ENCODE peak calls at places on chromosome 7, in five cellular contexts. J is body of pancreas, M is right lobe of liver, G is prostate gland, K is tibial nerve. X is an unnamed sample.

GRCh38 chr7:130667593-130668257 is 823 bp downstream of the COPG2 start:
- DNase-seq in J (no peak), M (no peak), G (peak), K (peak), X (no peak)

GRCh38 chr7:46448478-46448877 is 527.4 kb upstream of the IGFBP3 start:
- DNase-seq in J (no peak), M (no peak), G (no peak), K (no peak), X (no peak)

GRCh38 chr7:114931656-114932011 is 9.7 kb downstream of the MDFIC start:
- DNase-seq in J (no peak), M (no peak), G (no peak), K (no peak), X (no peak)

GRCh38 chr7:67947651-67948050 is 951.0 kb downstream of the TYW1 start:
- DNase-seq in J (no peak), M (no peak), G (no peak), K (no peak), X (no peak)

GRCh38 chr7:135673360-135673706 is 11.0 kb downstream of the STMP1 start:
- DNase-seq in J (no peak), M (no peak), G (no peak), K (no peak), X (no peak)

GRCh38 chr7:157762824-157763223 is 426.0 kb downstream of the DNAJB6 start:
- DNase-seq in J (no peak), M (peak), G (no peak), K (no peak), X (peak)

GRCh38 chr7:158027646-158028045 is 560.0 kb downstream of the PTPRN2 start:
- DNase-seq in J (no peak), M (no peak), G (no peak), K (no peak), X (no peak)

GRCh38 chr7:2539031-2540028 is 16.0 kb downstream of the BRAT1 start:
- DNase-seq in J (no peak), M (no peak), G (no peak), K (no peak), X (peak)

GRCh38 chr7:150370612-150371071 is 2.0 kb downstream of the REPIN1 start:
- DNase-seq in J (no peak), M (no peak), G (no peak), K (no peak), X (no peak)

GRCh38 chr7:136869006-136869961 is 832 bp downstream of the CHRM2 start:
- DNase-seq in J (no peak), M (peak), G (no peak), K (no peak), X (peak)

GRCh38 chr7:34747842-34748241 is 89.8 kb downstream of the NPSR1 start:
- DNase-seq in J (peak), M (no peak), G (peak), K (no peak), X (no peak)

GRCh38 chr7:42253316-42253715 is 16.3 kb upstream of the GLI3 start:
- DNase-seq in J (no peak), M (no peak), G (no peak), K (no peak), X (no peak)

GRCh38 chr7:129665013-129665401 is 53.5 kb downstream of the NRF1 start:
- DNase-seq in J (peak), M (no peak), G (no peak), K (no peak), X (peak)

GRCh38 chr7:34060548-34060947 is 155.2 kb downstream of the BMPER start:
- DNase-seq in J (no peak), M (no peak), G (no peak), K (no peak), X (no peak)

GRCh38 chr7:110803602-110804143 is 287.3 kb upstream of the LRRN3 start:
- DNase-seq in J (no peak), M (no peak), G (no peak), K (no peak), X (no peak)

GRCh38 chr7:106346678-106347217 is 62.0 kb upstream of the NAMPT start:
- DNase-seq in J (no peak), M (no peak), G (no peak), K (no peak), X (no peak)

GRCh38 chr7:47635091-47636090 is 53.5 kb upstream of the TNS3 start:
- DNase-seq in J (peak), M (peak), G (peak), K (no peak), X (no peak)

GRCh38 chr7:133320887-133321286 is 68.0 kb downstream of the EXOC4 start:
- DNase-seq in J (no peak), M (no peak), G (no peak), K (no peak), X (no peak)

GRCh38 chr7:98163269-98163668 is 48.0 kb upstream of the BHLHA15 start:
- DNase-seq in J (no peak), M (no peak), G (no peak), K (no peak), X (no peak)

GRCh38 chr7:74655324-74655723 is 2.2 kb upstream of the GTF2I start:
- DNase-seq in J (no peak), M (no peak), G (no peak), K (no peak), X (no peak)

GRCh38 chr7:157693071-157693520 is 356.3 kb downstream of the DNAJB6 start:
- DNase-seq in J (no peak), M (no peak), G (no peak), K (no peak), X (no peak)

GRCh38 chr7:57203161-57203791 is 71.0 kb upstream of the ZNF479 start:
- DNase-seq in J (peak), M (peak), G (no peak), K (no peak), X (no peak)

GRCh38 chr7:74061840-74062539 is 21.6 kb upstream of the LIMK1 start:
- DNase-seq in J (peak), M (peak), G (peak), K (peak), X (peak)

GRCh38 chr7:12623885-12624498 is 53.5 kb downstream of the SCIN start:
- DNase-seq in J (no peak), M (no peak), G (no peak), K (no peak), X (no peak)

GRCh38 chr7:139181404-139181803 is 49.6 kb upstream of the UBN2 start:
- DNase-seq in J (no peak), M (no peak), G (no peak), K (no peak), X (no peak)

GRCh38 chr7:76338298-76339084 is 20.3 kb downstream of the YWHAG start:
- DNase-seq in J (no peak), M (no peak), G (no peak), K (no peak), X (no peak)

GRCh38 chr7:92603089-92603445 is 12.9 kb upstream of the FAM133B start:
- DNase-seq in J (no peak), M (no peak), G (no peak), K (no peak), X (no peak)

GRCh38 chr7:133293390-133294110 is 40.7 kb downstream of the EXOC4 start:
- DNase-seq in J (no peak), M (no peak), G (no peak), K (no peak), X (no peak)

GRCh38 chr7:80244206-80244956 is 109.8 kb downstream of the GNAI1 start:
- DNase-seq in J (no peak), M (no peak), G (no peak), K (no peak), X (peak)

GRCh38 chr7:37016073-37016878 is 292.0 kb upstream of the AOAH start:
- DNase-seq in J (no peak), M (no peak), G (no peak), K (no peak), X (no peak)

GRCh38 chr7:99004781-99005500 is 126.6 kb downstream of the TRRAP start:
- DNase-seq in J (no peak), M (no peak), G (no peak), K (no peak), X (no peak)

GRCh38 chr7:64946772-64947171 is 43.7 kb downstream of the ZNF273 start:
- DNase-seq in J (peak), M (no peak), G (no peak), K (no peak), X (no peak)

GRCh38 chr7:95209276-95209675 is 115.1 kb downstream of the PON1 start:
- DNase-seq in J (no peak), M (no peak), G (no peak), K (no peak), X (no peak)

GRCh38 chr7:46220066-46220630 is 299.1 kb upstream of the IGFBP3 start:
- DNase-seq in J (no peak), M (no peak), G (no peak), K (no peak), X (no peak)

GRCh38 chr7:603152-603941 is 83.7 kb upstream of the PDGFA start:
- DNase-seq in J (no peak), M (peak), G (no peak), K (no peak), X (no peak)

GRCh38 chr7:74051193-74051592 is 23.2 kb downstream of the ELN start:
- DNase-seq in J (no peak), M (peak), G (no peak), K (no peak), X (no peak)

GRCh38 chr7:12032146-12032545 is 178.9 kb upstream of the TMEM106B start:
- DNase-seq in J (no peak), M (no peak), G (no peak), K (no peak), X (no peak)

GRCh38 chr7:153943428-153944370 is 108.5 kb upstream of the DPP6 start:
- DNase-seq in J (no peak), M (no peak), G (no peak), K (no peak), X (no peak)

GRCh38 chr7:61576-62360 is 130.6 kb upstream of the FAM20C start:
- DNase-seq in J (peak), M (peak), G (no peak), K (no peak), X (no peak)

GRCh38 chr7:101857358-101857794 is 40.0 kb downstream of the CUX1 start:
- DNase-seq in J (no peak), M (no peak), G (no peak), K (no peak), X (no peak)

GRCh38 chr7:101856488-101857357 is 39.3 kb downstream of the CUX1 start:
- DNase-seq in J (peak), M (peak), G (peak), K (peak), X (peak)

GRCh38 chr7:101854084-101854865 is 36.8 kb downstream of the CUX1 start:
- DNase-seq in J (no peak), M (no peak), G (no peak), K (no peak), X (no peak)

GRCh38 chr7:101858437-101859385 is 41.3 kb downstream of the CUX1 start:
- DNase-seq in J (peak), M (no peak), G (no peak), K (no peak), X (no peak)

DNA sequence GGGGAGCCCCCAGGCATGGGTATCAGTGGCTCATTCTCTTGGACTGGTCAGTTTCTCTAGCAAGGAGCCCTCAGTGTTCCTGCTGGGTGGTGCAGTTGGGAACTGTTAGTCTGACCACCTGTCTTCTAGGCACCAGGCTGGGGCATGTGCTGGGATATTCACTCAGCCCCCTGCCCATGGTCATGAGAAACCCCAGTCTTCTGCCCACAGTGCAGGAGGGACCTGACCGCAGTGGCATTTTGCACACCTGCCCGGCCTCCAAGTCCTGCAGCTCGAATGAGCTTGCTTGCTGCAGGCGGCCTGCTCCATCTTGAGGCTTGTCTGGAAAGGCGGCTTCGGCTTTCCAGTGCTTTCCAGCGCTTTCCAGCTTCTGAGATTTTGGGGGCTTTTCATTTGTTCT is 36.3 kb downstream of the CUX1 start:
- DNase-seq in J (no peak), M (no peak), G (no peak), K (no peak), X (peak)
- H3K4me3 ChIP-seq in J (no peak), M (no peak), G (no peak), K (no peak), X (no peak)

GRCh38 chr7:4076701-4077294 is 605.3 kb upstream of the FOXK1 start:
- DNase-seq in J (no peak), M (no peak), G (no peak), K (no peak), X (no peak)
- TF ChIP-seq POLR2A in J (no peak), M (no peak), G (no peak), K (no peak), X (no peak)

GRCh38 chr7:107693396-107693795 is 32.8 kb downstream of the SLC26A4 start:
- DNase-seq in J (no peak), M (no peak), G (peak), K (no peak), X (no peak)
- TF ChIP-seq CTCF in J (no peak), M (no peak), G (no peak), K (no peak), X (no peak)

GRCh38 chr7:50625360-50625759 is 60.2 kb upstream of the DDC start:
- DNase-seq in J (no peak), M (no peak), G (no peak), K (no peak), X (peak)
- H3K4me3 ChIP-seq in J (no peak), M (no peak), G (no peak), K (no peak), X (no peak)

GRCh38 chr7:101984141-101984879 is 166.9 kb downstream of the CUX1 start:
- DNase-seq in J (no peak), M (no peak), G (no peak), K (no peak), X (no peak)

GRCh38 chr7:101983147-101983811 is 165.9 kb downstream of the CUX1 start:
- DNase-seq in J (no peak), M (no peak), G (no peak), K (no peak), X (no peak)

GRCh38 chr7:101986335-101986734 is 168.9 kb downstream of the CUX1 start:
- DNase-seq in J (no peak), M (no peak), G (peak), K (no peak), X (no peak)

GRCh38 chr7:101985646-101986199 is 168.3 kb downstream of the CUX1 start:
- DNase-seq in J (no peak), M (no peak), G (no peak), K (no peak), X (no peak)

GRCh38 chr7:101984997-101985645 is 167.7 kb downstream of the CUX1 start:
- DNase-seq in J (no peak), M (no peak), G (no peak), K (no peak), X (no peak)
- TF ChIP-seq POLR2A in J (no peak), M (no peak), G (no peak), K (no peak), X (no peak)

GRCh38 chr7:149071641-149072437 is 18.7 kb downstream of the ZNF786 start:
- DNase-seq in J (no peak), M (no peak), G (no peak), K (no peak), X (no peak)
- TF ChIP-seq CTCF in J (no peak), M (no peak), G (no peak), K (peak), X (no peak)

GRCh38 chr7:134462337-134462925 is 3.5 kb upstream of the AKR1B1 start:
- DNase-seq in J (no peak), M (no peak), G (no peak), K (no peak), X (no peak)
- H3K4me3 ChIP-seq in J (no peak), M (no peak), G (no peak), K (no peak), X (no peak)

GRCh38 chr7:44637788-44638594 is 31.6 kb downstream of the OGDH start:
- DNase-seq in J (no peak), M (no peak), G (no peak), K (peak), X (no peak)
- TF ChIP-seq POLR2A in J (no peak), M (no peak), G (no peak), K (no peak), X (no peak)

GRCh38 chr7:29991937-29992336 is 2.3 kb upstream of the SCRN1 start:
- DNase-seq in J (no peak), M (no peak), G (no peak), K (no peak), X (no peak)
- TF ChIP-seq CTCF in J (no peak), M (no peak), G (no peak), K (no peak), X (no peak)

GRCh38 chr7:151731022-151731441 is 145.9 kb downstream of the PRKAG2 start:
- DNase-seq in J (no peak), M (no peak), G (no peak), K (no peak), X (no peak)
- H3K4me3 ChIP-seq in J (no peak), M (no peak), G (no peak), K (no peak), X (no peak)